ENCODE peak calls at places on chromosome 15, in five cellular contexts. C is erythroblast, S is RWPE1, D is IMR-90, O is psoas muscle. P is an unnamed sample.

GRCh38 chr15:69472575-69472974 is 20.0 kb downstream of the RPLP1 start:
- DNase-seq in C (no peak), S (no peak), D (no peak), O (no peak), P (no peak)

GRCh38 chr15:41917767-41918430 is 24.0 kb upstream of the SPTBN5 start:
- DNase-seq in C (peak; percentile 23), S (peak; percentile 71), D (peak; percentile 84), O (peak; percentile 89), P (no peak)

GRCh38 chr15:72302955-72303354 is 17.0 kb downstream of the CELF6 start:
- DNase-seq in C (no peak), S (no peak), D (no peak), O (no peak), P (no peak)

GRCh38 chr15:93835378-93835777 is 396.0 kb upstream of the MCTP2 start:
- DNase-seq in C (no peak), S (no peak), D (no peak), O (no peak), P (no peak)

GRCh38 chr15:81334768-81335447 is 11.0 kb upstream of the STARD5 start:
- DNase-seq in C (no peak), S (no peak), D (no peak), O (no peak), P (no peak)

GRCh38 chr15:91110407-91110806 is 10.3 kb downstream of the SV2B start:
- DNase-seq in C (no peak), S (no peak), D (no peak), O (no peak), P (no peak)

GRCh38 chr15:40058476-40059140 is 19.6 kb upstream of the SRP14 start:
- DNase-seq in C (no peak), S (no peak), D (peak; percentile 76), O (no peak), P (no peak)

GRCh38 chr15:23497710-23498111 is 50.7 kb upstream of the GOLGA6L2 start:
- DNase-seq in C (peak; percentile 20), S (no peak), D (no peak), O (no peak), P (no peak)

GRCh38 chr15:78000089-78000926 is 77.2 kb downstream of the TBC1D2B start:
- DNase-seq in C (peak; percentile 79), S (peak; percentile 27), D (peak; percentile 39), O (peak; percentile 90), P (peak; percentile 64)

GRCh38 chr15:40688932-40689799 is 5.8 kb upstream of the RAD51 start:
- DNase-seq in C (no peak), S (no peak), D (no peak), O (no peak), P (no peak)

GRCh38 chr15:41881925-41882688 is 11.7 kb downstream of the SPTBN5 start:
- DNase-seq in C (no peak), S (no peak), D (no peak), O (no peak), P (no peak)

GRCh38 chr15:88646951-88647350 is 8.1 kb downstream of the ISG20 start:
- DNase-seq in C (no peak), S (no peak), D (no peak), O (no peak), P (no peak)

GRCh38 chr15:57772223-57772957 is 65.9 kb downstream of the POLR2M start:
- DNase-seq in C (no peak), S (peak; percentile 35), D (peak; percentile 17), O (no peak), P (no peak)

GRCh38 chr15:41982133-41982930 is 10.0 kb upstream of the EHD4 start:
- DNase-seq in C (no peak), S (no peak), D (peak; percentile 10), O (no peak), P (no peak)

GRCh38 chr15:82647835-82648256 is 683 bp upstream of the CPEB1 start:
- DNase-seq in C (no peak), S (no peak), D (no peak), O (peak; percentile 61), P (peak; percentile 61)

GRCh38 chr15:76345880-76346665 is 9.5 kb downstream of the ISL2 start:
- DNase-seq in C (no peak), S (peak; percentile 38), D (no peak), O (no peak), P (no peak)

GRCh38 chr15:58136731-58137130 is 1.4 kb upstream of the AQP9 start:
- DNase-seq in C (no peak), S (no peak), D (no peak), O (no peak), P (no peak)

GRCh38 chr15:82093774-82094211 is 48.0 kb upstream of the MEX3B start:
- DNase-seq in C (peak; percentile 10), S (peak; percentile 91), D (peak; percentile 97), O (no peak), P (no peak)

GRCh38 chr15:57114070-57114469 is 195.6 kb downstream of the TCF12 start:
- DNase-seq in C (no peak), S (no peak), D (peak; percentile 58), O (no peak), P (no peak)

GRCh38 chr15:38782156-38782555 is 217.5 kb upstream of the RASGRP1 start:
- DNase-seq in C (no peak), S (no peak), D (no peak), O (no peak), P (no peak)

GRCh38 chr15:70430029-70430428 is 332.3 kb upstream of the TLE3 start:
- DNase-seq in C (no peak), S (peak; percentile 85), D (peak; percentile 77), O (no peak), P (no peak)

GRCh38 chr15:30859091-30859874 is 44.4 kb upstream of the FAN1 start:
- DNase-seq in C (no peak), S (peak; percentile 17), D (peak; percentile 29), O (no peak), P (peak; percentile 8)

GRCh38 chr15:101458908-101459578 is 30.5 kb downstream of the PCSK6 start:
- DNase-seq in C (no peak), S (no peak), D (no peak), O (no peak), P (no peak)

P was measured in activated gamma-delta T cell treated with Interleukin-2 at 50 U/mL for 16 hours.